ENCODE peak calls at places on chromosomes 7 and 10, in seven cellular contexts. C, G, P, W, R, F and X are unnamed samples.

GRCh38 chr7:1842321-1843221 is 172.5 kb downstream of the ELFN1 start:
- DNase-seq in G (peak), F (no peak), W (peak), R (no peak), P (no peak), C (peak), X (no peak)

GRCh38 chr10:125964558-125964957 is 68.2 kb downstream of the FANK1 start:
- DNase-seq in P (no peak), F (no peak), W (no peak), G (no peak), C (no peak), R (no peak), X (no peak)

GRCh38 chr10:98361131-98361633 is 53.8 kb downstream of the PYROXD2 start:
- DNase-seq in P (peak), W (peak), F (no peak), R (peak), C (no peak), G (no peak), X (peak)

GRCh38 chr10:77974396-77975074 is 48.0 kb upstream of the DLG5 start:
- DNase-seq in R (no peak), F (no peak), G (no peak), W (peak), P (peak), C (peak), X (peak)

GRCh38 chr7:136884492-136884891 is 16.0 kb downstream of the CHRM2 start:
- DNase-seq in R (no peak), P (no peak), C (no peak), G (no peak), W (no peak), F (no peak), X (no peak)

GRCh38 chr10:98316156-98316555 is 48.2 kb upstream of the LOXL4 start:
- DNase-seq in C (no peak), F (no peak), W (no peak), R (no peak), P (no peak), G (no peak), X (no peak)

GRCh38 chr10:119483001-119483400 is 59.5 kb downstream of the RGS10 start:
- DNase-seq in P (no peak), G (no peak), C (no peak), R (no peak), W (no peak), F (no peak), X (no peak)

GRCh38 chr7:107891619-107892366 is 810 bp downstream of the DLD start:
- DNase-seq in C (no peak), G (no peak), F (no peak), R (no peak), W (no peak), P (no peak), X (peak)

GRCh38 chr10:59279476-59279875 is 82.9 kb downstream of the FAM13C start:
- DNase-seq in C (no peak), P (no peak), W (no peak), G (no peak), R (no peak), F (no peak), X (no peak)

GRCh38 chr10:53430974-53431373 is 658.4 kb upstream of the MBL2 start:
- DNase-seq in R (no peak), G (no peak), W (no peak), P (no peak), F (no peak), C (no peak), X (no peak)